ENCODE peak calls at places on chromosomes 16 and 17, in eight cellular contexts. One of them, this sample, is unnamed.

GRCh38 chr16:70700101-70701020 is 14.5 kb upstream of the MTSS2 start:
- DNase-seq in cardiac fibroblast: no peak
- DNase-seq in nephron progenitor cell: no peak
- DNase-seq in dorsolateral prefrontal cortex: peak
- DNase-seq in H9: no peak
- DNase-seq in tibial artery: peak
- DNase-seq in A549: no peak
- DNase-seq in fibroblast of lung: no peak
- DNase-seq in this sample: no peak

GRCh38 chr16:79009911-79010310 is 590.6 kb downstream of the MAF start:
- DNase-seq in cardiac fibroblast: no peak
- DNase-seq in nephron progenitor cell: no peak
- DNase-seq in dorsolateral prefrontal cortex: no peak
- DNase-seq in H9: no peak
- DNase-seq in tibial artery: no peak
- DNase-seq in A549: no peak
- DNase-seq in fibroblast of lung: no peak
- DNase-seq in this sample: no peak

GRCh38 chr17:70138309-70138865 is 30.9 kb upstream of the KCNJ2 start:
- DNase-seq in cardiac fibroblast: peak
- DNase-seq in nephron progenitor cell: no peak
- DNase-seq in dorsolateral prefrontal cortex: no peak
- DNase-seq in H9: no peak
- DNase-seq in tibial artery: no peak
- DNase-seq in A549: no peak
- DNase-seq in fibroblast of lung: peak
- DNase-seq in this sample: no peak

GRCh38 chr16:65284583-65284982 is 162.7 kb upstream of the CDH11 start:
- DNase-seq in cardiac fibroblast: no peak
- DNase-seq in nephron progenitor cell: no peak
- DNase-seq in dorsolateral prefrontal cortex: no peak
- DNase-seq in H9: no peak
- DNase-seq in tibial artery: no peak
- DNase-seq in A549: no peak
- DNase-seq in fibroblast of lung: peak
- DNase-seq in this sample: no peak

GRCh38 chr17:37848690-37849616 is 75.3 kb upstream of the TBC1D3K start:
- DNase-seq in cardiac fibroblast: peak
- DNase-seq in nephron progenitor cell: no peak
- DNase-seq in dorsolateral prefrontal cortex: no peak
- DNase-seq in H9: no peak
- DNase-seq in tibial artery: no peak
- DNase-seq in A549: peak
- DNase-seq in fibroblast of lung: peak
- DNase-seq in this sample: no peak

GRCh38 chr17:66810951-66811682 is 23.8 kb upstream of the CACNG5 start:
- DNase-seq in cardiac fibroblast: no peak
- DNase-seq in nephron progenitor cell: no peak
- DNase-seq in dorsolateral prefrontal cortex: no peak
- DNase-seq in H9: no peak
- DNase-seq in tibial artery: no peak
- DNase-seq in A549: no peak
- DNase-seq in fibroblast of lung: no peak
- DNase-seq in this sample: no peak

GRCh38 chr16:68229431-68230175 is 6.3 kb downstream of the ESRP2 start:
- DNase-seq in cardiac fibroblast: peak
- DNase-seq in nephron progenitor cell: peak
- DNase-seq in dorsolateral prefrontal cortex: peak
- DNase-seq in H9: peak
- DNase-seq in tibial artery: peak
- DNase-seq in A549: peak
- DNase-seq in fibroblast of lung: peak
- DNase-seq in this sample: no peak

GRCh38 chr16:69881141-69881540 is 70.0 kb upstream of the CLEC18A start:
- DNase-seq in cardiac fibroblast: no peak
- DNase-seq in nephron progenitor cell: no peak
- DNase-seq in dorsolateral prefrontal cortex: no peak
- DNase-seq in H9: no peak
- DNase-seq in tibial artery: no peak
- DNase-seq in A549: no peak
- DNase-seq in fibroblast of lung: no peak
- DNase-seq in this sample: no peak

GRCh38 chr17:45973943-45974859 is 24.8 kb upstream of the STH start:
- DNase-seq in cardiac fibroblast: no peak
- DNase-seq in nephron progenitor cell: no peak
- DNase-seq in dorsolateral prefrontal cortex: peak
- DNase-seq in H9: no peak
- DNase-seq in tibial artery: no peak
- DNase-seq in A549: no peak
- DNase-seq in fibroblast of lung: no peak
- DNase-seq in this sample: no peak

GRCh38 chr16:89917773-89918452 is 749 bp upstream of the MC1R start:
- DNase-seq in cardiac fibroblast: peak
- DNase-seq in nephron progenitor cell: peak
- DNase-seq in dorsolateral prefrontal cortex: peak
- DNase-seq in H9: peak
- DNase-seq in tibial artery: peak
- DNase-seq in A549: peak
- DNase-seq in fibroblast of lung: peak
- DNase-seq in this sample: peak

GRCh38 chr17:58527949-58528348 is 13.5 kb upstream of the MTMR4 start:
- DNase-seq in cardiac fibroblast: peak
- DNase-seq in nephron progenitor cell: no peak
- DNase-seq in dorsolateral prefrontal cortex: peak
- DNase-seq in H9: no peak
- DNase-seq in tibial artery: no peak
- DNase-seq in A549: no peak
- DNase-seq in fibroblast of lung: peak
- DNase-seq in this sample: no peak

GRCh38 chr17:67891481-67892119 is 66.3 kb downstream of the BPTF start:
- DNase-seq in cardiac fibroblast: peak
- DNase-seq in nephron progenitor cell: no peak
- DNase-seq in dorsolateral prefrontal cortex: peak
- DNase-seq in H9: no peak
- DNase-seq in tibial artery: no peak
- DNase-seq in A549: peak
- DNase-seq in fibroblast of lung: peak
- DNase-seq in this sample: no peak

GRCh38 chr17:17605747-17606083 is 14.2 kb upstream of the PEMT start:
- DNase-seq in cardiac fibroblast: no peak
- DNase-seq in nephron progenitor cell: no peak
- DNase-seq in dorsolateral prefrontal cortex: no peak
- DNase-seq in H9: no peak
- DNase-seq in tibial artery: no peak
- DNase-seq in A549: no peak
- DNase-seq in fibroblast of lung: peak
- DNase-seq in this sample: no peak

GRCh38 chr17:1713878-1714487 is 3.8 kb upstream of the TLCD2 start:
- DNase-seq in cardiac fibroblast: peak
- DNase-seq in nephron progenitor cell: peak
- DNase-seq in dorsolateral prefrontal cortex: no peak
- DNase-seq in H9: peak
- DNase-seq in tibial artery: peak
- DNase-seq in A549: peak
- DNase-seq in fibroblast of lung: peak
- DNase-seq in this sample: peak
- TF ChIP-seq CTCF in cardiac fibroblast: peak
- TF ChIP-seq CTCF in nephron progenitor cell: peak
- TF ChIP-seq CTCF in dorsolateral prefrontal cortex: no peak
- TF ChIP-seq CTCF in H9: peak
- TF ChIP-seq CTCF in tibial artery: peak
- TF ChIP-seq CTCF in A549: peak
- TF ChIP-seq CTCF in fibroblast of lung: peak
- TF ChIP-seq CTCF in this sample: peak

GRCh38 chr17:40025559-40025958 is 10.3 kb downstream of the CSF3 start:
- DNase-seq in cardiac fibroblast: no peak
- DNase-seq in nephron progenitor cell: no peak
- DNase-seq in dorsolateral prefrontal cortex: no peak
- DNase-seq in H9: no peak
- DNase-seq in tibial artery: no peak
- DNase-seq in A549: no peak
- DNase-seq in fibroblast of lung: no peak
- DNase-seq in this sample: no peak

GRCh38 chr17:40028595-40028994 is 13.4 kb downstream of the CSF3 start:
- DNase-seq in cardiac fibroblast: no peak
- DNase-seq in nephron progenitor cell: no peak
- DNase-seq in dorsolateral prefrontal cortex: no peak
- DNase-seq in H9: no peak
- DNase-seq in tibial artery: no peak
- DNase-seq in A549: no peak
- DNase-seq in fibroblast of lung: no peak
- DNase-seq in this sample: no peak

GRCh38 chr17:40025991-40026815 is 11.0 kb downstream of the CSF3 start:
- DNase-seq in cardiac fibroblast: no peak
- DNase-seq in nephron progenitor cell: no peak
- DNase-seq in dorsolateral prefrontal cortex: no peak
- DNase-seq in H9: no peak
- DNase-seq in tibial artery: no peak
- DNase-seq in A549: no peak
- DNase-seq in fibroblast of lung: peak
- DNase-seq in this sample: no peak

GRCh38 chr17:40026816-40027613 is 11.8 kb downstream of the CSF3 start:
- DNase-seq in cardiac fibroblast: peak
- DNase-seq in nephron progenitor cell: peak
- DNase-seq in dorsolateral prefrontal cortex: peak
- DNase-seq in H9: peak
- DNase-seq in tibial artery: peak
- DNase-seq in A549: peak
- DNase-seq in fibroblast of lung: peak
- DNase-seq in this sample: peak

DNA sequence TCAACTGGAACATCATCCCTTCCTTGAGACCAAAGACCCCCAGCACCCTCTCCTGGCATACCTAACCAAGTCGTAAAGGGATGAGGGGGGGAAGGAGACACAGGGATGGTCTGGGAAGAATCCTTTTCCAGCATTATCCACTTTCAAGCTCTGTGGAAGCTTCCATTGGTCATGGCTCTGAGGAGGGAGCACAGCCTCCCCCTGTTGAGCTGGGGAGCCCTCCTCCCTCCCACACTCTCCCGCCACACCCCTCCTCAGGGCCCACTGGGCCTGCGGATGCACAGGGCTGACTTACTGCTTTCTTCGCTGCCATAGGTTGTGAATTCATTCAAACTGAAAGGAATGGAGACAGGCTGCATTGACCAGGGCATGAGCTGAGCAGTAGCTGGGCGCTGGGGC is 12.4 kb downstream of the CSF3 start:
- DNase-seq in cardiac fibroblast: no peak
- DNase-seq in nephron progenitor cell: no peak
- DNase-seq in dorsolateral prefrontal cortex: no peak
- DNase-seq in H9: no peak
- DNase-seq in tibial artery: no peak
- DNase-seq in A549: no peak
- DNase-seq in fibroblast of lung: no peak
- DNase-seq in this sample: no peak
- TF ChIP-seq CTCF in cardiac fibroblast: no peak
- TF ChIP-seq CTCF in nephron progenitor cell: no peak
- TF ChIP-seq CTCF in dorsolateral prefrontal cortex: no peak
- TF ChIP-seq CTCF in H9: no peak
- TF ChIP-seq CTCF in tibial artery: no peak
- TF ChIP-seq CTCF in A549: no peak
- TF ChIP-seq CTCF in fibroblast of lung: no peak
- TF ChIP-seq CTCF in this sample: no peak

GRCh38 chr17:47999612-48000011 is 28.7 kb downstream of the CDK5RAP3 start:
- DNase-seq in cardiac fibroblast: no peak
- DNase-seq in nephron progenitor cell: no peak
- DNase-seq in dorsolateral prefrontal cortex: no peak
- DNase-seq in H9: no peak
- DNase-seq in tibial artery: no peak
- DNase-seq in A549: peak
- DNase-seq in fibroblast of lung: peak
- DNase-seq in this sample: no peak
- TF ChIP-seq CTCF in cardiac fibroblast: no peak
- TF ChIP-seq CTCF in nephron progenitor cell: no peak
- TF ChIP-seq CTCF in dorsolateral prefrontal cortex: no peak
- TF ChIP-seq CTCF in H9: no peak
- TF ChIP-seq CTCF in tibial artery: no peak
- TF ChIP-seq CTCF in A549: no peak
- TF ChIP-seq CTCF in fibroblast of lung: no peak
- TF ChIP-seq CTCF in this sample: no peak

DNA sequence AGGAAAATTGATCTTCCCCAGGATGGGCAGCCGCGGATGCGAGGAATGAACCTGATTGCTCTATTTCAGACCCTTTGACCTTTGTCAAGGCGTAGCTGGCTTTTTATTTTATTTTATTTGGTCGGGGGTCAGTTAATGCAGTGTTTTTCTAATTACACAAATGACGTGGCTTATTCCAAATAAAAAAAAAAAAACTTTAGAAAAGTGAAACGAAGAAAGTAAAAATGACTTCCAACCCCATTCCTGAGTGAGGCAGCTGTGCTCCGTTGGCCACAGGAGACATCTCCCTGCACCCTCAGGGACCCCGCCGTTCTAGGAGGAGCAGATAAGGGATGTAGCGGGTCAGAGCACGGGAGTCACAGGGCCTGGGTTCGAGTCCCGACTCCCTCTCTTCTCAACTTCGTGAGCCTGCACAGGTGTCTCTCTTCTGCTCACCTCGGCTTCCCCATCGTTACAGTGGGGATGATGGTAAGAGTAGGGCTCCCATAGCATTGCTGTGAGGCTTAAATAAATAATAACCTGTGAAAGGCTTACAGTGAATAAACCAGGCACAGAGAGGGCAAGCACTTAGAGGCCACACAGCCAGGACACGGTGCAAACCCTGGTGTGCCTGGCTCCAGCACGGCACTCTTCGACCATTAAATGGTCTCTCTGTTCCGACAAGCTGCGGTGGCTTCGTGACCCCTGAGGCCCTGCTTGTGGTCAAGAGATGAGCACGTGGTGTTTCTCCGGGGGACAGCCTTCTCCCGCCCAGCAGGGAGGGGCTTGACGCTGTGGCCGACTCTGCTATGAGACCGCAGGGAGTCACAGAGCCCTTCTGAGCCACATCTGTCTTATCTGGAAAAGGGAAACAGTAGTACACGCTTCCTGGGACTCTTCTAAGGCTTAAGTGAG is 10.2 kb downstream of the FOXF1 start:
- DNase-seq in cardiac fibroblast: no peak
- DNase-seq in nephron progenitor cell: no peak
- DNase-seq in dorsolateral prefrontal cortex: no peak
- DNase-seq in H9: no peak
- DNase-seq in tibial artery: no peak
- DNase-seq in A549: no peak
- DNase-seq in fibroblast of lung: no peak
- DNase-seq in this sample: no peak
- TF ChIP-seq CTCF in cardiac fibroblast: no peak
- TF ChIP-seq CTCF in nephron progenitor cell: no peak
- TF ChIP-seq CTCF in dorsolateral prefrontal cortex: no peak
- TF ChIP-seq CTCF in H9: no peak
- TF ChIP-seq CTCF in tibial artery: no peak
- TF ChIP-seq CTCF in A549: no peak
- TF ChIP-seq CTCF in fibroblast of lung: no peak
- TF ChIP-seq CTCF in this sample: peak

This sample was measured in neural crest cell.